ENCODE peak calls at places on chromosomes 3 and 15, in six cellular contexts. C is dorsolateral prefrontal cortex; X is CD4-positive, alpha-beta T cell; I is fibroblast of villous mesenchyme; Z is lower leg skin; T is brain microvascular endothelial cell. D is an unnamed sample.

GRCh38 chr3:45988100-45988761 is 7.4 kb downstream of the FYCO1 start:
- DNase-seq in X (no peak), C (no peak), Z (no peak), I (peak), T (no peak), D (no peak)

GRCh38 chr3:115804722-115805121 is 181.4 kb downstream of the GAP43 start:
- DNase-seq in T (peak), Z (no peak), X (no peak), I (peak), C (no peak), D (peak)

GRCh38 chr3:125140011-125140813 is 72.3 kb downstream of the SLC12A8 start:
- DNase-seq in Z (no peak), T (peak), I (peak), X (no peak), C (no peak), D (peak)

GRCh38 chr3:116299646-116300081 is 145.6 kb downstream of the LSAMP start:
- DNase-seq in I (no peak), T (no peak), C (no peak), Z (no peak), X (no peak), D (no peak)

GRCh38 chr3:58659051-58659675 is 7.4 kb downstream of the FAM3D start:
- DNase-seq in I (peak), C (no peak), X (no peak), T (peak), Z (no peak), D (peak)

GRCh38 chr15:101044625-101045235 is 125.6 kb downstream of the LRRK1 start:
- DNase-seq in Z (no peak), X (no peak), C (no peak), I (no peak), T (no peak), D (no peak)

GRCh38 chr3:46711305-46711704 is 6.4 kb downstream of the PRSS50 start:
- DNase-seq in X (no peak), Z (no peak), T (no peak), C (no peak), I (no peak), D (no peak)

GRCh38 chr3:24500806-24501205 is 6.2 kb upstream of the THRB start:
- DNase-seq in I (no peak), T (no peak), X (no peak), C (no peak), Z (no peak), D (no peak)

GRCh38 chr15:42729409-42729808 is 7.5 kb downstream of the CDAN1 start:
- DNase-seq in T (no peak), I (no peak), X (no peak), C (no peak), Z (no peak), D (no peak)

GRCh38 chr3:33057320-33058298 is 39.3 kb downstream of the GLB1 start:
- DNase-seq in T (no peak), Z (no peak), X (no peak), I (no peak), C (no peak), D (no peak)

GRCh38 chr3:103794656-103795055 is 1359.8 kb downstream of the ZPLD1 start:
- DNase-seq in X (no peak), C (no peak), Z (no peak), I (no peak), T (no peak), D (no peak)

GRCh38 chr15:100867476-100867875 is 12.2 kb upstream of the ALDH1A3 start:
- DNase-seq in Z (no peak), I (no peak), C (no peak), T (no peak), X (no peak), D (no peak)

GRCh38 chr3:44468572-44469520 is 8.6 kb downstream of the ZNF445 start:
- DNase-seq in I (peak), C (no peak), Z (no peak), T (peak), X (no peak), D (no peak)

GRCh38 chr3:66948853-66949252 is 49.3 kb upstream of the KBTBD8 start:
- DNase-seq in I (no peak), Z (no peak), C (no peak), T (no peak), X (no peak), D (no peak)

GRCh38 chr15:77025471-77025901 is 30.6 kb downstream of the PSTPIP1 start:
- DNase-seq in X (no peak), T (no peak), Z (no peak), I (no peak), C (peak), D (no peak)

GRCh38 chr3:105835606-105836005 is 33.2 kb downstream of the CBLB start:
- DNase-seq in X (no peak), T (no peak), I (peak), C (no peak), Z (no peak), D (no peak)

GRCh38 chr15:63892794-63893441 is 59.2 kb upstream of the HERC1 start:
- DNase-seq in I (no peak), X (peak), T (no peak), Z (no peak), C (no peak), D (no peak)

GRCh38 chr3:184659797-184660301 is 52.0 kb downstream of the MAGEF1 start:
- DNase-seq in Z (no peak), T (no peak), I (peak), X (no peak), C (no peak), D (no peak)

GRCh38 chr15:80367661-80368060 is 36.5 kb upstream of the ARNT2 start:
- DNase-seq in C (no peak), X (no peak), Z (no peak), I (no peak), T (no peak), D (no peak)

GRCh38 chr3:177777699-177778098 is 580.4 kb upstream of the TBL1XR1 start:
- DNase-seq in I (peak), X (peak), C (peak), T (peak), Z (peak), D (peak)

DNA sequence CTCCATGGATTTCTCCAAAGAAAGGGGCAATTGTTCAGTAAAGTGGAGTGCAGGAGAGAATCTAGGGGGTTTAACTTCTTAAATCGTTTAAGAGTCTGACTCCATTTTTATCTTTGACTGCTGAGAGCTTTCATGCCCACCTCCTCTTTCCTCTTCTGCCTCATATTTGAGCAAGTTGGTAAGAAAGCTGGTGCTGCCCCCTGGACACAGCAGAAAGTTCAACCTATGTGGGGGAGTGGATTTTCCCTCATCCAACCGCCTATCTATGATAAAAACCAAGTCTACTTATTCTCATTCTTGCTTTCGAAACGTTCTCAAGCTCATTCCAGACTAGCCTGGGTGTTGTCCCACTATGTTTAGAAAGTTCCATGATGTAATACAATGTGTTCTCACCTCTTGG is 26.0 kb downstream of the HHLA2 start:
- DNase-seq in I (peak), Z (no peak), C (no peak), X (peak), T (no peak), D (no peak)
- TF ChIP-seq CTCF in I (no peak), Z (no peak), C (no peak), X (no peak), T (peak), D (no peak)

GRCh38 chr3:145767909-145768308 is 393.1 kb downstream of the PLOD2 start:
- DNase-seq in C (no peak), I (peak), Z (no peak), T (no peak), X (no peak), D (no peak)
- TF ChIP-seq CTCF in C (peak), I (peak), Z (no peak), T (no peak), X (no peak), D (peak)

DNA sequence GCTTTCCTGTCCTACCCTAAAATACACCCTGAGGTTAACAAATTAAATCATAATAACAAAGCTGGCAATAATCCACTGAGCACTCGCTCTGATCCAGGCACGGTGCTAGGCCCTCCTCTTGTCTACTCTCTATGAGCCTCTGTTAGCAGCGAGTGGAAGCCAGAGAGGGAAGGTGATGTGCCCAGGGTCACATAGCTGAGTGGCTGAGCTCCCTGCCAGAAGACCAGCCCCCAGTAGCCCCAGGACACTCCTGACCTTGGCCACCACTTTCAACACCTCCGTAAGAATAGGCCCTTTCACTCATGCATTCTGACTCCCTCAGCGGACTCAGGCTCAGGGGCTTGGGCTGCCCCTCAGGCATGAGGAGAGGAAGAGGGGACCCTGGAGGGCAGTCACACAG is 9.5 kb upstream of the PRKCD start:
- DNase-seq in C (no peak), X (no peak), I (no peak), Z (no peak), T (no peak), D (no peak)
- TF ChIP-seq CTCF in C (no peak), X (no peak), I (no peak), Z (no peak), T (no peak), D (no peak)

DNA sequence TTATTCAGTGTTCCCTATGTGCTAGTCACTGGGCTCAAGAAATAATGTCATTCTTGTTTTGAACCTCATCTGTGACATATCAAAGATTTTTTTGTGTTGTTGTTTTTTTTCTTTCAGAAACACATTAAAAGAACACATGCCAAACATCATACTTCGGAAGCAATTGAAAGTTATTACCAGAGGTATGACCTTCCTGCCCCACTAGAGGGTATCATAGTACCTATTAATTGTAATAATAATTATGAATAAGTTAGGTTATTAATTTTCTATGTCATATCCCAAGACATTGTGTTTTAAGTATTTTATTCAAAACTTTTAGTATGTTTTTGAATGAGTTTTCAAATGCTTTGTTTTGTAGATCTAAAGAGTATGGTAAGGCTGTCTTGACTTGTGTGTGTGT is 65.7 kb downstream of the CDIN1 start:
- DNase-seq in C (no peak), I (peak), T (no peak), X (no peak), Z (no peak), D (no peak)
- TF ChIP-seq CTCF in C (no peak), I (peak), T (no peak), X (no peak), Z (no peak), D (peak)

D was measured in HFFc6.